ENCODE peak calls at places on chromosomes 6 and 20, in five cellular contexts. Y is Karpas-422, N is SK-N-SH, H is GM23338, P is HCT116. K is an unnamed sample. For H3K27me3 and H3K9me2, the result is how much of the 10 kb centered on the place peaks cover.

GRCh38 chr6:28683945-28684538 is 158.4 kb downstream of the GPX5 start:
- DNase-seq in N (peak), P (peak), Y (peak), H (peak), K (peak)

GRCh38 chr6:45423901-45424627 is 46.3 kb upstream of the SUPT3H start:
- DNase-seq in H (peak), N (peak), P (no peak), Y (peak), K (no peak)

GRCh38 chr6:106511274-106512047 is 117.8 kb downstream of the RTN4IP1 start:
- DNase-seq in N (peak), Y (peak), P (no peak), H (peak), K (peak)

GRCh38 chr20:14441201-14441600 is 103.8 kb upstream of the FLRT3 start:
- DNase-seq in N (no peak), H (no peak), P (no peak), Y (no peak), K (peak)

GRCh38 chr6:11615214-11615602 is 77.7 kb downstream of the TMEM170B start:
- DNase-seq in N (no peak), H (no peak), P (no peak), Y (no peak), K (peak)

GRCh38 chr6:8664070-8664469 is 228.7 kb upstream of the SLC35B3 start:
- DNase-seq in P (no peak), N (no peak), H (no peak), Y (no peak), K (no peak)

GRCh38 chr6:23390221-23390620 is 735.8 kb upstream of the NRSN1 start:
- DNase-seq in Y (no peak), N (no peak), P (no peak), H (no peak), K (no peak)

GRCh38 chr6:1604991-1605821 is 4.5 kb upstream of the FOXC1 start:
- DNase-seq in H (peak), N (no peak), Y (no peak), P (no peak), K (peak)

GRCh38 chr20:50987493-50988210 is 29.0 kb downstream of the MOCS3 start:
- DNase-seq in N (peak), Y (peak), P (peak), H (peak), K (peak)

GRCh38 chr6:16602035-16602434 is 159.2 kb downstream of the ATXN1 start:
- DNase-seq in P (no peak), Y (no peak), H (no peak), N (no peak), K (no peak)

GRCh38 chr6:31378721-31379103 is 21.7 kb upstream of the HLA-B start:
- DNase-seq in P (no peak), Y (no peak), H (no peak), N (no peak), K (no peak)

GRCh38 chr20:36105731-36106226 is 48.8 kb upstream of the EPB41L1 start:
- DNase-seq in Y (no peak), N (no peak), H (no peak), P (no peak), K (no peak)

GRCh38 chr20:59082981-59083380 is 40.4 kb upstream of the PRELID3B start:
- DNase-seq in H (no peak), P (no peak), Y (no peak), N (no peak), K (peak)

GRCh38 chr20:45311589-45312211 is 3.6 kb upstream of the MATN4 start:
- DNase-seq in H (peak), N (peak), P (peak), Y (peak), K (peak)

GRCh38 chr6:43506667-43507471 is 3.3 kb downstream of the LRRC73 start:
- DNase-seq in N (peak), P (peak), Y (peak), H (peak), K (peak)

GRCh38 chr6:151310852-151311767 is 71.3 kb downstream of the AKAP12 start:
- DNase-seq in Y (no peak), P (no peak), N (peak), H (no peak), K (no peak)

GRCh38 chr6:63058601-63059000 is 152.7 kb upstream of the FKBP1C start:
- DNase-seq in N (no peak), H (peak), P (no peak), Y (no peak), K (no peak)

GRCh38 chr6:130853555-130854183 is 26.5 kb downstream of the SMLR1 start:
- DNase-seq in H (peak), P (no peak), N (no peak), Y (no peak), K (peak)

GRCh38 chr20:35595901-35596300 is 19.7 kb upstream of the SPAG4 start:
- DNase-seq in Y (no peak), N (no peak), H (no peak), P (no peak), K (no peak)

GRCh38 chr20:25218109-25218486 is 22.6 kb downstream of the ENTPD6 start:
- DNase-seq in Y (no peak), P (no peak), N (no peak), H (no peak), K (no peak)

GRCh38 chr6:137601471-137601870 is 107.3 kb upstream of the OLIG3 start:
- DNase-seq in P (no peak), Y (no peak), H (no peak), N (no peak), K (no peak)

GRCh38 chr6:6730831-6731230 is 142.3 kb downstream of the LY86 start:
- DNase-seq in Y (no peak), P (no peak), H (no peak), N (no peak), K (peak)

GRCh38 chr20:59222239-59222981 is 58.8 kb downstream of the ZNF831 start:
- DNase-seq in H (peak), N (peak), Y (peak), P (peak), K (peak)

GRCh38 chr20:46200582-46201570 is 82.8 kb downstream of the CD40 start:
- DNase-seq in P (no peak), N (no peak), Y (no peak), H (peak), K (no peak)

GRCh38 chr6:150224820-150225219 is 82.0 kb downstream of the PPP1R14C start:
- DNase-seq in H (peak), P (no peak), Y (no peak), N (no peak), K (no peak)

GRCh38 chr6:27224729-27225128 is 22.8 kb upstream of the PRSS16 start:
- DNase-seq in P (no peak), H (no peak), N (no peak), Y (no peak), K (no peak)
- H3K4me2 ChIP-seq in P (no peak), H (no peak), N (no peak), Y (no peak), K (no peak)

GRCh38 chr20:63400486-63401210 is 39.5 kb upstream of the CHRNA4 start:
- DNase-seq in N (peak), Y (no peak), H (no peak), P (no peak), K (no peak)

GRCh38 chr20:63401384-63402110 is 40.4 kb upstream of the CHRNA4 start:
- DNase-seq in N (no peak), Y (no peak), H (no peak), P (no peak), K (no peak)

GRCh38 chr20:63402860-63403220 is 41.7 kb upstream of the CHRNA4 start:
- DNase-seq in N (peak), H (no peak), P (no peak), Y (no peak), K (no peak)

GRCh38 chr20:63403403-63404105 is 42.4 kb upstream of the CHRNA4 start:
- DNase-seq in N (no peak), H (no peak), P (no peak), Y (no peak), K (no peak)

GRCh38 chr20:63402178-63402859 is 41.2 kb upstream of the CHRNA4 start:
- DNase-seq in Y (no peak), H (no peak), N (no peak), P (no peak), K (peak)
- H3K27me3 ChIP-seq in Y (under half), H (under half), N (under half), P (under half), K (under half)

GRCh38 chr6:169411296-169411695 is 157.7 kb upstream of the THBS2 start:
- DNase-seq in Y (no peak), H (no peak), P (no peak), N (no peak), K (no peak)
- H3K9me2 ChIP-seq in Y (under half), H (under half), P (under half), N (under half), K (under half)

GRCh38 chr6:67175091-67175490 is 1460.0 kb upstream of the ADGRB3 start:
- DNase-seq in H (no peak), N (no peak), Y (no peak), P (no peak), K (no peak)
- H3K4me2 ChIP-seq in H (no peak), N (no peak), Y (no peak), P (no peak), K (no peak)

DNA sequence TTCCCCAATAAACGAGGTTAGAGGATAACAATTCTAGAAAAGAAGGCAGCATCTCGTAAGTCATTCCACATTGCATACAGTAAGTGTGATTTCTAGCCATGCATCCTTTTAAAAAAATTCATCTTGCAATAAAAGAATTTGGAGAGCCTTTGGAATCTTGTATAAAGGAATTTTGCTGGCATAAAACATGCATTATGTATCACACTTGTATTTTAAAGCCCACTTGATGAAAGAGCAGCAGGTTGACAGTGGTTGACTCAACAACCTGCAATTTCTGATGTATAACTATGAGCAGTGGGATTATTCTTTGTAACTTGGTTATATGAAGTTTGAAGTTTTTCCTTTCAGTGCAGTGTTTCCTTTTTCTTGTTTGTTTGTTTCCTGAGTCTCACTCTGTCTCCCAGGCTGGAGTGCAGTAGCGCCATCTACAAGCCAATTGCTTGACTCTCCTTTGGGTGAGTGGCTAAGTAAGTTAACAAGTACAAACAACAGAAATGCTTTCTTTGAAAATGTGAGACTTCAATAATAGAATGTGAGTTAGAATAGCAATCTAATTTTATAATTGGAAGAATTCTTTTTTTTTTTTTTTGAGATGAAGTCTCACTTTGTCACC is 39.9 kb downstream of the JARID2 start:
- DNase-seq in Y (no peak), N (no peak), P (no peak), H (no peak), K (peak)
- H3K27me3 ChIP-seq in Y (under half), N (under half), P (under half), H (under half), K (under half)

K was measured in GM23248.